ENCODE peak calls at places on chromosomes 1 and 21, in nine cellular contexts. B is CD8-positive, alpha-beta memory T cell; Q is CD4-positive, CD25-positive, alpha-beta regulatory T cell; U is lower lobe of right lung; J is fibroblast of lung; N is CD8-positive, alpha-beta T cell; G is A549; M is GM23338; D is pancreas. S is an unnamed sample.
A peak's percentile ranks its signal among the peaks of the same experiment; 100 is the strongest.

GRCh38 chr1:51926171-51926812 is 47.8 kb upstream of the NRDC start:
- DNase-seq in B (no peak), Q (peak; percentile 30), U (no peak), J (peak; percentile 61), N (no peak), G (peak; percentile 42), M (peak; percentile 70), D (no peak), S (peak; percentile 14)

GRCh38 chr21:40680311-40680710 is 166.6 kb downstream of the DSCAM start:
- DNase-seq in B (no peak), Q (no peak), U (no peak), J (no peak), N (no peak), G (no peak), M (no peak), D (no peak), S (no peak)

GRCh38 chr1:24696033-24696755 is 49.1 kb upstream of the CLIC4 start:
- DNase-seq in B (no peak), Q (no peak), U (no peak), J (no peak), N (no peak), G (no peak), M (no peak), D (no peak), S (no peak)

GRCh38 chr1:57623791-57624538 is 200.1 kb upstream of the DAB1 start:
- DNase-seq in B (no peak), Q (no peak), U (no peak), J (no peak), N (no peak), G (no peak), M (no peak), D (no peak), S (no peak)

GRCh38 chr1:151888972-151889570 is 20.2 kb downstream of the THEM4 start:
- DNase-seq in B (no peak), Q (peak; percentile 61), U (no peak), J (no peak), N (no peak), G (peak; percentile 33), M (peak; percentile 65), D (no peak), S (no peak)

GRCh38 chr21:25537174-25537573 is 70.1 kb downstream of the MRPL39 start:
- DNase-seq in B (no peak), Q (no peak), U (no peak), J (no peak), N (no peak), G (no peak), M (no peak), D (no peak), S (no peak)

GRCh38 chr21:22342855-22343254 is 1344.6 kb downstream of the NCAM2 start:
- DNase-seq in B (no peak), Q (no peak), U (no peak), J (no peak), N (no peak), G (no peak), M (no peak), D (peak; percentile 63), S (no peak)

GRCh38 chr1:163436133-163436532 is 114.4 kb downstream of the NUF2 start:
- DNase-seq in B (no peak), Q (no peak), U (no peak), J (no peak), N (no peak), G (no peak), M (no peak), D (no peak), S (no peak)

GRCh38 chr21:44727321-44727720 is 15.9 kb upstream of the TSPEAR start:
- DNase-seq in B (no peak), Q (no peak), U (no peak), J (no peak), N (no peak), G (no peak), M (no peak), D (no peak), S (no peak)

GRCh38 chr1:15178571-15179484 is 25.3 kb downstream of the TMEM51 start:
- DNase-seq in B (no peak), Q (no peak), U (no peak), J (peak; percentile 96), N (no peak), G (peak; percentile 79), M (no peak), D (peak; percentile 82), S (no peak)

GRCh38 chr1:202274611-202275010 is 67.1 kb downstream of the UBE2T start:
- DNase-seq in B (no peak), Q (peak; percentile 40), U (no peak), J (no peak), N (peak; percentile 45), G (peak; percentile 54), M (peak; percentile 54), D (no peak), S (peak; percentile 66)

GRCh38 chr1:218312509-218312908 is 27.4 kb downstream of the RRP15 start:
- DNase-seq in B (no peak), Q (no peak), U (no peak), J (peak; percentile 52), N (no peak), G (no peak), M (no peak), D (no peak), S (no peak)

GRCh38 chr1:163231385-163231784 is 28.7 kb upstream of the RGS5 start:
- DNase-seq in B (no peak), Q (no peak), U (no peak), J (peak; percentile 77), N (no peak), G (no peak), M (no peak), D (no peak), S (no peak)

GRCh38 chr1:41486892-41487728 is 2.6 kb upstream of the EDN2 start:
- DNase-seq in B (no peak), Q (no peak), U (peak; percentile 25), J (peak; percentile 76), N (no peak), G (no peak), M (peak; percentile 45), D (no peak), S (no peak)
- H3K4me1 ChIP-seq in B (no peaks in the 10 kb centered on the region), Q (no peaks in the 10 kb centered on the region), U (peaks cover 64% of the 10 kb centered on the region), J (no peaks in the 10 kb centered on the region), N (no peaks in the 10 kb centered on the region), G (peaks cover 75% of the 10 kb centered on the region), M (peaks cover 26% of the 10 kb centered on the region), D (peaks cover 28% of the 10 kb centered on the region), S (peaks cover 23% of the 10 kb centered on the region)

DNA sequence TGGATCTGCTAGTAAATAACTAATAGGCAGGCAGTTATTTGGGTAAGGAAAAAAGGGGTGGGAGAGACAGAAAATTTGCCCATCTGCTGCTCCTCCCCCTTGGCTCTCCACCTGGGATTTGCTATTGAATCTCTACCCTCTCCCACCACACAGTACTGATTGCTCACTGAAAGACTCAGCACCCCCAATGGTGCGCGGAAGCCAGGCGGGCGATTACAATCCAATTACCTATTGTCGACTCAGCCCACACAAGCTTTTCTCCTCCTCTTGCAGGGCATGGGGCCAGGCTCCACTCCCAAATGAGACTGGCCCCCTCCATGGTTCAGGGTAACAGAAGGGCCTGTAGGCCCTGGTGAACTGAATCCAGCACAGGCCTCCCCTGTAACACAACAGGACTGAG is 2.7 kb upstream of the HMGN2 start:
- DNase-seq in B (no peak), Q (no peak), U (no peak), J (no peak), N (no peak), G (no peak), M (no peak), D (peak; percentile 17), S (no peak)
- H3K27ac ChIP-seq in B (no peak overlapping the region), Q (no peak overlapping the region), U (no peak overlapping the region), J (no peak overlapping the region), N (no peak overlapping the region), G (no peak overlapping the region), M (no peak overlapping the region), D (no peak overlapping the region), S (no peak overlapping the region)

DNA sequence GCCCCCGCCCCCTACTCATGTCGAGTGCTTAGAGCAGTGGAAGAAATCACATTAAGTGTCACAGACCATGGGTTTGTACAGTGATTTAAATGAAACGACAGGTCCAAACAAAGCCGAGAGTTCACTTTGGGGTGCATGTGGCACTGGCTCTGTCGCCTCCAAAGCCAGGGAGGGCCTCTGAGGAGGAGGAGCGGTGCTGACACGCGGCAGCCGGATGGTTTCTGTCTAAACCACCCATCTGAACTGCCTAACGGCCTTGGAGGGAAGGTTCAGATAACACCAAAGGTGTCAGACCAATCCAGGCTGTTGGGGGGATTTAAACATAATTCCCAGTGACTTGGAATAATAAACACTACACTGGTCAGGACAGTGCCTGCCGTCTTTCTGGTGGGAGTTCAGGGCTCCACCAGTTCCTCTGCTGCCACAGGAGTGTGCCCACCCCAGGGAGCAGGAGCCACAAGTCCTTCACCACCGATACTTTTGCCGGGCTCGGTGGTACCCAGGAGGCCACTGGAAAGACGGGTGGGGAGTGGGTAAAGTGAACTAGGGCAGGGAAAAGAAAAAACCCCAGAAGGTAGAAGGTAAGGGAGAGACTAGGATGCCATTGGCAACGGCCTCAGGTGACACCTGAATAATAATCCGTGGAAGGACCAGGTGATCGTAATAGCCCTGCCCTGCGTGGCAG is 78.2 kb downstream of the SLC66A1 start:
- DNase-seq in B (no peak), Q (no peak), U (no peak), J (no peak), N (no peak), G (no peak), M (no peak), D (no peak), S (no peak)
- H3K4me3 ChIP-seq in B (peak overlapping the region; percentile 44), Q (peak overlapping the region; percentile 69), U (peak overlapping the region; percentile 33), J (peak overlapping the region; percentile 46), N (peak overlapping the region; percentile 38), G (no peak overlapping the region), M (no peak overlapping the region), D (no peak overlapping the region), S (no peak overlapping the region)

GRCh38 chr1:91020486-91020885 is 1.3 kb downstream of the ZNF644 start:
- DNase-seq in B (no peak), Q (no peak), U (no peak), J (no peak), N (no peak), G (no peak), M (no peak), D (no peak), S (no peak)

GRCh38 chr1:91015794-91016550 is 5.9 kb downstream of the ZNF644 start:
- DNase-seq in B (no peak), Q (no peak), U (no peak), J (peak; percentile 40), N (no peak), G (peak; percentile 73), M (no peak), D (no peak), S (no peak)

GRCh38 chr1:91020967-91021685 is 709 bp downstream of the ZNF644 start:
- DNase-seq in B (peak; percentile 71), Q (peak; percentile 77), U (peak; percentile 75), J (peak; percentile 90), N (peak; percentile 41), G (peak; percentile 80), M (peak; percentile 91), D (peak; percentile 78), S (peak; percentile 79)

GRCh38 chr1:91015358-91015780 is 6.5 kb downstream of the ZNF644 start:
- DNase-seq in B (no peak), Q (no peak), U (no peak), J (no peak), N (no peak), G (no peak), M (no peak), D (no peak), S (no peak)

DNA sequence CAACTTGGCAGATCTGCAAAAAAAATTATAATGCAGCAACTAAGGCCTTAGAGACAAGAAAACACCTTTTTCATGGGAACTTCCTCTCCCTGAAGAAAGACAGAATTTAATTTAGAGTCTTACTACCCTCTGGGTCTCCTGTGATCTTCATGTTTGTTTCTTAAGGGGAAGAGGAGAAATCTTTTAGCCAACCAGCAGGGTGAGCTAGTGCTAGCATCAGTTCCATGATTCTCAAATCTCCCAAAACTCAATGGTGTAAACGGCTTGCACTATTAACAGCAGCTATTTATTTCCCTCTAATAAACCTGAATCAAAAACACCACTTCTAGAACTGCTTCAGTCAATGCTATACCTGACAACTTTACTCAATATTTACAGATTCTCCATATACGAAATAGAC is 3.8 kb downstream of the ZNF644 start:
- DNase-seq in B (no peak), Q (peak; percentile 48), U (no peak), J (no peak), N (no peak), G (peak; percentile 28), M (peak; percentile 57), D (no peak), S (no peak)
- H3K4me1 ChIP-seq in B (peaks cover 68% of the 10 kb centered on the region), Q (peaks cover 71% of the 10 kb centered on the region), U (peaks cover 66% of the 10 kb centered on the region), J (peaks cover 6% of the 10 kb centered on the region), N (peaks cover 66% of the 10 kb centered on the region), G (peaks cover 66% of the 10 kb centered on the region), M (peaks cover 53% of the 10 kb centered on the region), D (no peaks in the 10 kb centered on the region), S (no peaks in the 10 kb centered on the region)